ENCODE peak calls at places on chromosomes 7 and 10, in five cellular contexts. One of them, this sample, is unnamed.

GRCh38 chr10:132606536-132607316 is 69.1 kb downstream of the INPP5A start:
- DNase-seq in fibroblast of mammary gland: peak
- DNase-seq in heart left ventricle: peak
- DNase-seq in colonic mucosa: peak
- DNase-seq in foreskin fibroblast: no peak
- DNase-seq in this sample: no peak

GRCh38 chr7:127091620-127092019 is 161.1 kb downstream of the GRM8 start:
- DNase-seq in fibroblast of mammary gland: no peak
- DNase-seq in heart left ventricle: no peak
- DNase-seq in colonic mucosa: no peak
- DNase-seq in foreskin fibroblast: no peak
- DNase-seq in this sample: no peak

GRCh38 chr10:125011926-125012705 is 70.2 kb downstream of the ZRANB1 start:
- DNase-seq in fibroblast of mammary gland: no peak
- DNase-seq in heart left ventricle: peak
- DNase-seq in colonic mucosa: no peak
- DNase-seq in foreskin fibroblast: no peak
- DNase-seq in this sample: no peak

GRCh38 chr7:7517661-7518236 is 17.9 kb downstream of the COL28A1 start:
- DNase-seq in fibroblast of mammary gland: no peak
- DNase-seq in heart left ventricle: no peak
- DNase-seq in colonic mucosa: no peak
- DNase-seq in foreskin fibroblast: no peak
- DNase-seq in this sample: no peak

GRCh38 chr10:10811562-10811961 is 206.1 kb upstream of the CELF2 start:
- DNase-seq in fibroblast of mammary gland: peak
- DNase-seq in heart left ventricle: no peak
- DNase-seq in colonic mucosa: no peak
- DNase-seq in foreskin fibroblast: no peak
- DNase-seq in this sample: no peak

GRCh38 chr10:132665946-132666732 is 119.8 kb downstream of the NKX6-2 start:
- DNase-seq in fibroblast of mammary gland: peak
- DNase-seq in heart left ventricle: no peak
- DNase-seq in colonic mucosa: no peak
- DNase-seq in foreskin fibroblast: peak
- DNase-seq in this sample: peak

GRCh38 chr7:90720970-90721768 is 125.0 kb downstream of the CDK14 start:
- DNase-seq in fibroblast of mammary gland: peak
- DNase-seq in heart left ventricle: no peak
- DNase-seq in colonic mucosa: peak
- DNase-seq in foreskin fibroblast: peak
- DNase-seq in this sample: peak

GRCh38 chr7:102024769-102025391 is 207.5 kb downstream of the CUX1 start:
- DNase-seq in fibroblast of mammary gland: no peak
- DNase-seq in heart left ventricle: peak
- DNase-seq in colonic mucosa: peak
- DNase-seq in foreskin fibroblast: no peak
- DNase-seq in this sample: no peak

GRCh38 chr7:38881015-38881414 is 28.0 kb downstream of the VPS41 start:
- DNase-seq in fibroblast of mammary gland: no peak
- DNase-seq in heart left ventricle: no peak
- DNase-seq in colonic mucosa: no peak
- DNase-seq in foreskin fibroblast: no peak
- DNase-seq in this sample: no peak

GRCh38 chr10:86255405-86256251 is 111.0 kb downstream of the GRID1 start:
- DNase-seq in fibroblast of mammary gland: no peak
- DNase-seq in heart left ventricle: no peak
- DNase-seq in colonic mucosa: peak
- DNase-seq in foreskin fibroblast: no peak
- DNase-seq in this sample: no peak

GRCh38 chr10:2938869-2939268 is 128.5 kb upstream of the PFKP start:
- DNase-seq in fibroblast of mammary gland: peak
- DNase-seq in heart left ventricle: no peak
- DNase-seq in colonic mucosa: no peak
- DNase-seq in foreskin fibroblast: no peak
- DNase-seq in this sample: peak

GRCh38 chr10:60911216-60911615 is 32.8 kb downstream of the RHOBTB1 start:
- DNase-seq in fibroblast of mammary gland: no peak
- DNase-seq in heart left ventricle: no peak
- DNase-seq in colonic mucosa: no peak
- DNase-seq in foreskin fibroblast: no peak
- DNase-seq in this sample: no peak

GRCh38 chr10:131002031-131002861 is 309.3 kb downstream of the TCERG1L start:
- DNase-seq in fibroblast of mammary gland: no peak
- DNase-seq in heart left ventricle: no peak
- DNase-seq in colonic mucosa: no peak
- DNase-seq in foreskin fibroblast: no peak
- DNase-seq in this sample: no peak

GRCh38 chr7:131327049-131327625 is 539 bp upstream of the MKLN1 start:
- DNase-seq in fibroblast of mammary gland: peak
- DNase-seq in heart left ventricle: peak
- DNase-seq in colonic mucosa: peak
- DNase-seq in foreskin fibroblast: peak
- DNase-seq in this sample: peak

GRCh38 chr10:50440489-50440888 is 183.3 kb downstream of the SGMS1 start:
- DNase-seq in fibroblast of mammary gland: no peak
- DNase-seq in heart left ventricle: no peak
- DNase-seq in colonic mucosa: no peak
- DNase-seq in foreskin fibroblast: no peak
- DNase-seq in this sample: no peak

DNA sequence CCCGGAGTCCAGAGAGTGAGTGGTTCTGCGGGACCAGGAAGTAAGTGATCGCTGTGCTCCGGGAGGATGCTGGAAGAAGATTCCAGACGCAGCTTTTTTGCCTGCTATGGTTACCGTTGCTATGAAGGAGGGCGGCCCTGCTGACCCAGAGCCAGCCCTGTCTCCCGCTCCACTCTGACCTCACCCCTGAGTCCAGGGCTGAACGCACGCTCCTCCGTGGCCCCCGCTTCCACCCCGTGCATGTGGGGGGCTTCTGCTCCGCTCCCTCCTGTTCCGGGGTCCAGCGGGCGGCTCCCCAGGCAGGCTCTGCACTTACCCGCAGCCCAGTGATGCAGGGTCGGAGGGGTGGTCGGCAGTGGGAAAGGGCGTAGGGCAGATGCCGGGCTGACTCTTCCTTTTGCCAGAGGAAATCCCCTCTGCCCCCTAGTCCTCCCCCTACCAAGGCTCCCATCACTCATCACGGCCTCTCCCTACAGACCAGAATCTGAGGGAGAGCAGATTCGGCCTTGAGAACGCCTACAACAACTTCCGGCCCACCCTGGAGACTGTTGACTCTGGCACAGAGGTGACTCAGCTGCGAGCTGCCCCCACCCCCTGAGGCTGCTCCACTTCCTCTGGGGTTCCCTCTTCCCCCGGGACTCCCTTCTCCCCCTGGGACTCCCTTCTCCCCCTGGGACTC is 2.6 kb upstream of the MUC17 start:
- DNase-seq in fibroblast of mammary gland: peak
- DNase-seq in heart left ventricle: peak
- DNase-seq in colonic mucosa: peak
- DNase-seq in foreskin fibroblast: peak
- DNase-seq in this sample: peak
- H3K4me3 ChIP-seq in fibroblast of mammary gland: peak
- H3K4me3 ChIP-seq in heart left ventricle: peak
- H3K4me3 ChIP-seq in colonic mucosa: peak
- H3K4me3 ChIP-seq in foreskin fibroblast: peak
- H3K4me3 ChIP-seq in this sample: peak

GRCh38 chr10:48763403-48763802 is 78.7 kb downstream of the WDFY4 start:
- DNase-seq in fibroblast of mammary gland: no peak
- DNase-seq in heart left ventricle: no peak
- DNase-seq in colonic mucosa: no peak
- DNase-seq in foreskin fibroblast: no peak
- DNase-seq in this sample: no peak

GRCh38 chr10:48762104-48763042 is 77.7 kb downstream of the WDFY4 start:
- DNase-seq in fibroblast of mammary gland: no peak
- DNase-seq in heart left ventricle: no peak
- DNase-seq in colonic mucosa: no peak
- DNase-seq in foreskin fibroblast: no peak
- DNase-seq in this sample: no peak

GRCh38 chr10:48765039-48765438 is 80.4 kb downstream of the WDFY4 start:
- DNase-seq in fibroblast of mammary gland: no peak
- DNase-seq in heart left ventricle: no peak
- DNase-seq in colonic mucosa: no peak
- DNase-seq in foreskin fibroblast: no peak
- DNase-seq in this sample: no peak

GRCh38 chr10:48765527-48765926 is 80.9 kb downstream of the WDFY4 start:
- DNase-seq in fibroblast of mammary gland: no peak
- DNase-seq in heart left ventricle: no peak
- DNase-seq in colonic mucosa: no peak
- DNase-seq in foreskin fibroblast: no peak
- DNase-seq in this sample: no peak

DNA sequence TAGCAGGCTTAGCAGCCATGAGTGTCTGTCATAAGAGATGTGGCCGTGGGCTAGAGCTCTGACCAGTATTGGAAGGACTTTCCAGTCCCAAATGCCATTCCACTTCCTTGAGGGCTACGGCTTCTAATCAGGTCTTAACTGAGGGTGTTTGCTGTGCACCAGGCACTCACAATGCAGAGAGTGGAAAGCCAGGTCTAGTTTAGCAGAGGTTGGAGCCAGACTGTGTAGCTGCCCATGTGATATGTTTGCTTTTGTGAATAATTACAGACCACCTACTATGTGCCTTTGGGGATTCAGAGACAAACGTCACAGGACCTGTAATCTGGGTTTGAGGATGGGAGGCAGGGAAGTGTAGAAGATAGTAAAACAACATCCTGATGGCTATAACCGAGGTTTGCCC is 79.8 kb downstream of the WDFY4 start:
- DNase-seq in fibroblast of mammary gland: no peak
- DNase-seq in heart left ventricle: no peak
- DNase-seq in colonic mucosa: no peak
- DNase-seq in foreskin fibroblast: no peak
- DNase-seq in this sample: no peak
- TF ChIP-seq CTCF in fibroblast of mammary gland: no peak
- TF ChIP-seq CTCF in heart left ventricle: no peak
- TF ChIP-seq CTCF in colonic mucosa: no peak
- TF ChIP-seq CTCF in foreskin fibroblast: no peak
- TF ChIP-seq CTCF in this sample: no peak

GRCh38 chr7:41938371-41938770 is 235.5 kb upstream of the INHBA start:
- DNase-seq in fibroblast of mammary gland: no peak
- DNase-seq in heart left ventricle: no peak
- DNase-seq in colonic mucosa: no peak
- DNase-seq in foreskin fibroblast: no peak
- DNase-seq in this sample: no peak

GRCh38 chr7:41940760-41941343 is 238.0 kb upstream of the INHBA start:
- DNase-seq in fibroblast of mammary gland: peak
- DNase-seq in heart left ventricle: peak
- DNase-seq in colonic mucosa: peak
- DNase-seq in foreskin fibroblast: peak
- DNase-seq in this sample: peak

GRCh38 chr7:41943098-41943577 is 240.2 kb upstream of the INHBA start:
- DNase-seq in fibroblast of mammary gland: peak
- DNase-seq in heart left ventricle: peak
- DNase-seq in colonic mucosa: peak
- DNase-seq in foreskin fibroblast: peak
- DNase-seq in this sample: peak

DNA sequence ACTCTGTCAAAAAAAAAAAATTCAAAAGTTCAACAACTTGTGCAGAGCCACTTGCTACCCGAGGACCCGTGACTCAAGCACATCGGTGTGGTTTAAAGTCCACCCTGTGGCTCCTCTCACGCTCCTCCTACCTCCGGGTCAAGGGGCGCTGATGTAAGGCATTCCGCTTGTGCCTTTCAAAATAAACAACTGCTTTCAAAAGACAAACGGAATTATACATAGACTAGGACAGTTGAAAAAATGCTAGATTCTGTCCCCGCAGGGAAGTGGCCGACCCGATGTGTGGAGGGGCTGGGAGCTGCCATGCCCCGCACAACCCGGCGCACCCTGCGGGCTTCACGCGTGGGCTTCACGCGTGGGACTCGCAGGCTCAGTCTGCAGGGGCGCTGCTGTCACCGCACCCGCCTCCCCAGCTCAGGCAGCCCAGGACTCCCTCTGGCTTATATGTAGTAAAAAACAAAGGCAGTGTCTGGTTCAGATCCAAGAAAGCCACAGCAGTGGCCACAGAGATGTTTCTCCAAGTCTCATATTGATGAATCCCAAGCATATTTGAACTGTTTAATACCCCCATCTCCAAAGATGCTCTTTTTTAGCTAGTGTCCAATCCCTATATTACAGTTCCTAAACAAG is 239.7 kb upstream of the INHBA start:
- DNase-seq in fibroblast of mammary gland: peak
- DNase-seq in heart left ventricle: no peak
- DNase-seq in colonic mucosa: peak
- DNase-seq in foreskin fibroblast: peak
- DNase-seq in this sample: peak
- H3K4me3 ChIP-seq in fibroblast of mammary gland: peak
- H3K4me3 ChIP-seq in heart left ventricle: peak
- H3K4me3 ChIP-seq in colonic mucosa: peak
- H3K4me3 ChIP-seq in foreskin fibroblast: peak
- H3K4me3 ChIP-seq in this sample: peak

GRCh38 chr7:74312418-74313021 is 23.3 kb downstream of the CLIP2 start:
- DNase-seq in fibroblast of mammary gland: no peak
- DNase-seq in heart left ventricle: no peak
- DNase-seq in colonic mucosa: no peak
- DNase-seq in foreskin fibroblast: no peak
- DNase-seq in this sample: no peak
- TF ChIP-seq CTCF in fibroblast of mammary gland: no peak
- TF ChIP-seq CTCF in heart left ventricle: no peak
- TF ChIP-seq CTCF in colonic mucosa: no peak
- TF ChIP-seq CTCF in foreskin fibroblast: no peak
- TF ChIP-seq CTCF in this sample: no peak

GRCh38 chr10:122450336-122450990 is 4.0 kb upstream of the ARMS2 start:
- DNase-seq in fibroblast of mammary gland: no peak
- DNase-seq in heart left ventricle: no peak
- DNase-seq in colonic mucosa: no peak
- DNase-seq in foreskin fibroblast: no peak
- DNase-seq in this sample: no peak
- H3K4me3 ChIP-seq in fibroblast of mammary gland: no peak
- H3K4me3 ChIP-seq in heart left ventricle: no peak
- H3K4me3 ChIP-seq in colonic mucosa: no peak
- H3K4me3 ChIP-seq in foreskin fibroblast: no peak
- H3K4me3 ChIP-seq in this sample: no peak

DNA sequence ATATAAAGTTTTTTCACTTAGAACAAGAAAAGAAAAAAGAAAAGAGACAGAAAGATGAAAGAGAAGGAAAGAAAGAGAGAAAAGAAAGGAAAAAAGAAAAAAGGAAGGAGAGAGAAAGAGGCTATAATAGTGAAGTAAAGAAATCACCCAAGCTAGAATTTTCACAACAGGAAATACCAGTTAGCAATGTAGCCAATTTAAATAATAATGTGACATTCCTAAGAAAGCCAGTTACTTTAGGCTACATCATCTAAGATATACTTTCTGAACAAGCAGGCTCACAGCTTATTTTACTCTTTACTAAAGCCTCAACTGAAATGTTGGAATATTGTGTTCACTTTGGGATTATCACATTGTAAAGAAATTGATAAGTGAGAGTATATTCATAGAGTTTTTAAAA is 53.6 kb downstream of the GPR37 start:
- DNase-seq in fibroblast of mammary gland: no peak
- DNase-seq in heart left ventricle: no peak
- DNase-seq in colonic mucosa: no peak
- DNase-seq in foreskin fibroblast: no peak
- DNase-seq in this sample: no peak
- TF ChIP-seq CTCF in fibroblast of mammary gland: no peak
- TF ChIP-seq CTCF in heart left ventricle: no peak
- TF ChIP-seq CTCF in colonic mucosa: no peak
- TF ChIP-seq CTCF in foreskin fibroblast: no peak
- TF ChIP-seq CTCF in this sample: no peak

GRCh38 chr7:93980744-93981479 is 23.2 kb downstream of the BET1 start:
- DNase-seq in fibroblast of mammary gland: no peak
- DNase-seq in heart left ventricle: no peak
- DNase-seq in colonic mucosa: no peak
- DNase-seq in foreskin fibroblast: no peak
- DNase-seq in this sample: no peak
- H3K4me3 ChIP-seq in fibroblast of mammary gland: no peak
- H3K4me3 ChIP-seq in heart left ventricle: no peak
- H3K4me3 ChIP-seq in colonic mucosa: no peak
- H3K4me3 ChIP-seq in foreskin fibroblast: no peak
- H3K4me3 ChIP-seq in this sample: no peak